ENCODE peak calls at places on chromosomes 6 and 20, in nine cellular contexts. X, A, L, J, N, M, B, F and O are unnamed samples. For H3K9me3, the result is how much of the 10 kb centered on the place peaks cover.

GRCh38 chr6:12356983-12357972 is 67.1 kb downstream of the EDN1 start:
- DNase-seq in X (no peak), A (no peak), L (no peak), J (no peak), N (no peak), M (no peak), B (no peak), F (no peak), O (peak)

GRCh38 chr6:3041606-3042005 is 26.7 kb upstream of the RIPK1 start:
- DNase-seq in X (no peak), A (no peak), L (no peak), J (no peak), N (no peak), M (no peak), B (no peak), F (peak), O (no peak)

GRCh38 chr6:154567695-154568220 is 57.3 kb upstream of the CNKSR3 start:
- DNase-seq in X (no peak), A (no peak), L (no peak), J (no peak), N (no peak), M (no peak), B (no peak), F (no peak), O (no peak)

GRCh38 chr6:1893470-1894130 is 283.9 kb downstream of the FOXC1 start:
- DNase-seq in X (no peak), A (no peak), L (no peak), J (no peak), N (peak), M (no peak), B (no peak), F (peak), O (no peak)

GRCh38 chr20:59043698-59044097 is 1.1 kb upstream of the PRELID3B start:
- DNase-seq in X (no peak), A (no peak), L (no peak), J (no peak), N (no peak), M (no peak), B (no peak), F (no peak), O (no peak)

GRCh38 chr20:17871181-17871580 is 97.4 kb downstream of the SNX5 start:
- DNase-seq in X (no peak), A (no peak), L (no peak), J (no peak), N (peak), M (peak), B (no peak), F (no peak), O (no peak)

GRCh38 chr6:132161283-132161682 is 210.1 kb upstream of the CCN2 start:
- DNase-seq in X (no peak), A (no peak), L (no peak), J (no peak), N (peak), M (peak), B (no peak), F (peak), O (peak)

GRCh38 chr20:37323985-37324384 is 22.0 kb upstream of the SRC start:
- DNase-seq in X (no peak), A (no peak), L (no peak), J (no peak), N (peak), M (peak), B (no peak), F (no peak), O (no peak)

GRCh38 chr6:107763959-107764358 is 60.2 kb downstream of the SCML4 start:
- DNase-seq in X (no peak), A (no peak), L (no peak), J (no peak), N (peak), M (peak), B (no peak), F (no peak), O (no peak)

GRCh38 chr20:53959849-53960585 is 110.4 kb downstream of the BCAS1 start:
- DNase-seq in X (no peak), A (no peak), L (no peak), J (no peak), N (peak), M (peak), B (no peak), F (no peak), O (peak)

GRCh38 chr20:1108437-1108920 is 9.9 kb upstream of the PSMF1 start:
- DNase-seq in X (peak), A (peak), L (peak), J (peak), N (peak), M (peak), B (peak), F (peak), O (no peak)

GRCh38 chr20:38141889-38142494 is 23.1 kb downstream of the TGM2 start:
- DNase-seq in X (no peak), A (no peak), L (no peak), J (no peak), N (no peak), M (no peak), B (no peak), F (no peak), O (no peak)

GRCh38 chr6:164130151-164130550 is 715.6 kb downstream of the QKI start:
- DNase-seq in X (no peak), A (no peak), L (no peak), J (no peak), N (no peak), M (no peak), B (no peak), F (no peak), O (no peak)

GRCh38 chr6:72286911-72287311 is 335.0 kb upstream of the KCNQ5 start:
- DNase-seq in X (no peak), A (no peak), L (no peak), J (no peak), N (peak), M (peak), B (no peak), F (no peak), O (peak)

GRCh38 chr6:72287801-72288200 is 334.1 kb upstream of the KCNQ5 start:
- DNase-seq in X (no peak), A (no peak), L (no peak), J (no peak), N (no peak), M (peak), B (no peak), F (no peak), O (no peak)

GRCh38 chr6:72283571-72283970 is 338.3 kb upstream of the KCNQ5 start:
- DNase-seq in X (no peak), A (no peak), L (no peak), J (no peak), N (no peak), M (peak), B (no peak), F (no peak), O (no peak)
- H3K27ac ChIP-seq in X (no peak), A (no peak), L (no peak), J (no peak), N (no peak), M (no peak), B (no peak), F (no peak), O (no peak)

GRCh38 chr6:39997101-39997635 is 62.9 kb upstream of the MOCS1 start:
- DNase-seq in X (no peak), A (no peak), L (no peak), J (no peak), N (no peak), M (no peak), B (no peak), F (no peak), O (no peak)
- H3K9me3 ChIP-seq in X (under half), A (half or more), L (under half), J (under half), N (under half), M (under half), B (under half), F (under half), O (under half)

GRCh38 chr6:145148392-145149175 is 586.7 kb downstream of the EPM2A start:
- DNase-seq in X (peak), A (peak), L (no peak), J (no peak), N (peak), M (peak), B (no peak), F (no peak), O (peak)

GRCh38 chr6:145151624-145152023 is 583.7 kb downstream of the EPM2A start:
- DNase-seq in X (no peak), A (no peak), L (no peak), J (no peak), N (peak), M (peak), B (no peak), F (no peak), O (no peak)

GRCh38 chr6:145143379-145143778 is 591.9 kb downstream of the EPM2A start:
- DNase-seq in X (no peak), A (no peak), L (no peak), J (no peak), N (no peak), M (no peak), B (no peak), F (no peak), O (no peak)

GRCh38 chr6:145147559-145147958 is 587.8 kb downstream of the EPM2A start:
- DNase-seq in X (no peak), A (no peak), L (no peak), J (no peak), N (no peak), M (peak), B (no peak), F (no peak), O (no peak)

GRCh38 chr6:145147981-145148380 is 587.3 kb downstream of the EPM2A start:
- DNase-seq in X (no peak), A (no peak), L (no peak), J (no peak), N (no peak), M (no peak), B (no peak), F (no peak), O (no peak)
- H3K27ac ChIP-seq in X (no peak), A (no peak), L (peak), J (no peak), N (no peak), M (no peak), B (no peak), F (no peak), O (no peak)

DNA sequence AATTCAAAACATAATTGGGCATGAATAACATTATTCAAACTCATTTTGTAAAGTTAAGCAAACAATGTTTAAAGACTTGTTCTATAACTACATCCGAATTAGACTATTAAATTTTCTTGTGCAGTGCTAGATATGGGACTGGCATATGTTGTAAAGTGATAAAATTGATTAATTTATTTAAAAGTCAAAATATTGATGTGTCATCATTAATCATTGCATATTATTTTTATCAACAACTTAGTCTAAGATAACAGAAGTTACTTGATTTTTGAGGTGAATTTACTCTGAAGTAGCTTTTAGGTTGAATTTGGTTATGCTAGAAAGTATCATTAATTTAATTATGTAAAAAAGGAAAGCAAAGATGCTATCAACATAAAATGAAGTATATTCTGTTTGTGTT is 244.6 kb downstream of the CLVS2 start:
- DNase-seq in X (no peak), A (no peak), L (no peak), J (no peak), N (no peak), M (no peak), B (no peak), F (no peak), O (no peak)
- H3K9me3 ChIP-seq in X (under half), A (under half), L (under half), J (under half), N (under half), M (under half), B (under half), F (under half), O (under half)

GRCh38 chr6:167116838-167117228 is 6.1 kb upstream of the CCR6 start:
- DNase-seq in X (no peak), A (no peak), L (no peak), J (no peak), N (no peak), M (no peak), B (no peak), F (no peak), O (no peak)
- H3K27ac ChIP-seq in X (no peak), A (no peak), L (no peak), J (no peak), N (no peak), M (no peak), B (peak), F (no peak), O (no peak)